ENCODE peak calls at places on chromosomes 2 and 18, in four cellular contexts. U is endothelial cell of umbilical vein, Z is H54, B is stomach. F is an unnamed sample.

GRCh38 chr2:14587119-14587518 is 45.4 kb upstream of the LRATD1 start:
- DNase-seq in U (no peak), Z (peak; percentile 18), B (no peak), F (no peak)

GRCh38 chr18:12657849-12658829 is at the start of gene SPIRE1:
- DNase-seq in U (peak; percentile 72), Z (peak; percentile 69), B (peak; percentile 76), F (peak; percentile 28)

GRCh38 chr18:58526425-58527115 is 102.3 kb downstream of the ALPK2 start:
- DNase-seq in U (no peak), Z (no peak), B (no peak), F (no peak)

GRCh38 chr2:72990695-72991438 is 73.5 kb downstream of the EMX1 start:
- DNase-seq in U (no peak), Z (no peak), B (no peak), F (no peak)

GRCh38 chr2:118845005-118845842 is 2.2 kb downstream of the EN1 start:
- DNase-seq in U (no peak), Z (no peak), B (no peak), F (no peak)

GRCh38 chr2:109261906-109262631 is 133.1 kb downstream of the SH3RF3 start:
- DNase-seq in U (peak; percentile 83), Z (no peak), B (no peak), F (no peak)

GRCh38 chr2:113208995-113209868 is 35.5 kb downstream of the PSD4 start:
- DNase-seq in U (no peak), Z (no peak), B (no peak), F (no peak)

GRCh38 chr2:28539095-28539494 is 43.2 kb downstream of the PLB1 start:
- DNase-seq in U (peak; percentile 36), Z (no peak), B (no peak), F (no peak)

GRCh38 chr18:3293196-3293951 is 31.4 kb downstream of the MYL12B start:
- DNase-seq in U (no peak), Z (no peak), B (no peak), F (no peak)

GRCh38 chr18:3294435-3295080 is 32.6 kb downstream of the MYL12B start:
- DNase-seq in U (no peak), Z (no peak), B (no peak), F (no peak)

DNA sequence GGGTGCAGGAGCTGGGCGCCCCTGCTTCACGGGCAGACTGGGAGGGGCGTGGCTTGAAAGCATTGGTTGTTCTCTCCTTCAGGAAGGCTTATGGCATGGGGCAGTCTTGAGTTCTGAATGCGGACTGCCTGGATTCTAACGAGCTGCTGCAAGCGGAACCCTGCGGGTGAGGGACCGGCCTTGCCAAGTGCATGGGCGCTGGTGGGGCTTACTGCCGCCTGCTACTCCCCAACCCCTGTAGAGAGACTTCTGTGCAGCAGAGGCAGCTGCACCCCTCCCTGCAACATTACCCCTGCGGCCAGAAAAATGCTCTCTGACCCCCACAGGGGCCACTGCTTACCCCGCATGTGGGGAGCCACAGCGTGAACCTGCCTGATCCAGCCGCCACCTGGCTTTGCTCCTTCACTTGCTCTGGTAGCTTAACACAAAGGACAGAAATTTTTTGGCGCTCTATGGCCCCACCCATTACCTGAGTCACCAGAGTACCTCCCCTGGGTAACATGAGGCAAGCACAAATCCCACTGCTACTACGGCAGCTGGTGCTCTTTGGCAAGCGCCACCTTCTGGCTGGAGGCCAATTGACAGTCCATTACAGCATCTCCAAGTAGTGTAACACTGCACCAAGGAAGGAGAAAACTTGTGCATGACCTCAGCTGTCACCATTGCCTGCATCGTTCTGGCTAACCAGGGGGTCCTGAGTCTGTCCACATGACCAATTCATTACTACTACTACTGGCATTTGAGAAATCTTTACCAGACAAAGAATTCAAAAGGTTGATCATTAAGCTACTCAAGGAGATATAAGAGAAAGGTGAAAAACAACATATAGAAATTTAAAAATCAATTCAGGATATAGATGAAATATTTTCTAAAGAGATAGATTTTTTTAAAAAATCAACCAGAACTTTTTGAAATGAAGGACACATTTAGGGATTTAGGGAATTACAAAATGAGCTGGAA is 35.4 kb downstream of the MYL12B start:
- DNase-seq in U (peak; percentile 57), Z (no peak), B (peak; percentile 94), F (peak; percentile 92)
- TF ChIP-seq POLR2A in U (no peak), Z (no peak), B (no peak), F (no peak)

DNA sequence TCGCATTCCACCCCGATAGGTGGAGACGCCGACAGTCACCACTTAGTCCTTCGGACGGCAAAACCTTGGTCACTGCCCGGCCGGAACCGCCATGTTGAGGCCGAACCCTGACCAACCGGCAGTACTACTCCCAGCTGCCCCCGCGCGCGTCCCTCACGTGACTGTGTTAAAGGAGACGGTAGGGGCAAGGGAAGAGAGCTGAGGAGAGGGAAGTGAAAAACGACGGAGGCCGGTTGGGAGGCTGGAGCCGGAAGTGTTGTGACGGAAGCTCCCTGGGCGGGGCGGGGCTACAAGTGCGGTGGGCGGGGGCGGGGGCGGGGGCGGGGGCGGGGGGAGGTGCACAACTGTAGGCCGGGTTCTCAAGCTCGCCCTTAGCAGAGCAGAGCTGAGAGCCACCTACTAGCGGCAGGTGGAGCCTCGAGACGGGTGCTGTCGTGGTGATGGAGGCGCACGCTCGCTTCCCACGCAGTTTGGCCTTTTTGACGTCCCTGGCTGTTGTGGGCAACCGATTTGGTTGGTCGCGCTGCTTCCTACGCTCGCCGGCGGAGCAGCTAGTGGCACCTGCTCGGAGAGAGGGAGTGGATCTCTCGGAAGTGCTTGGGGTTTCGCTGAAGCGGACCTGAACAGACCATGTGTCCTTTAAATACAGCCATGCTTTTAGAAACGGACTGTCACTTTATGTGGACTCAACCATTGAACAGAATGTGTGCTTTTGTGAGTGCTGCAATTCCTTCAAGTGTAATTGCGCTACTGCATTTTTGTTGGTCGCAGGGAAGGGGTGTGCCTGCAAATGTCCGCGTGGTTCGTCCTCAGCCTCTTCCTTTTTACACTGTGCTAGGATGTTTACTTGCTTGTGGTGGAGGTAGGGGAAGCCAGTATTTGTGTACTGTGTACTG is at the start of gene TRAPPC8:
- DNase-seq in U (peak; percentile 98), Z (peak; percentile 79), B (peak; percentile 99), F (peak; percentile 98)
- TF ChIP-seq POLR2A in U (peak; percentile 84), Z (peak; percentile 86), B (no peak), F (no peak)

DNA sequence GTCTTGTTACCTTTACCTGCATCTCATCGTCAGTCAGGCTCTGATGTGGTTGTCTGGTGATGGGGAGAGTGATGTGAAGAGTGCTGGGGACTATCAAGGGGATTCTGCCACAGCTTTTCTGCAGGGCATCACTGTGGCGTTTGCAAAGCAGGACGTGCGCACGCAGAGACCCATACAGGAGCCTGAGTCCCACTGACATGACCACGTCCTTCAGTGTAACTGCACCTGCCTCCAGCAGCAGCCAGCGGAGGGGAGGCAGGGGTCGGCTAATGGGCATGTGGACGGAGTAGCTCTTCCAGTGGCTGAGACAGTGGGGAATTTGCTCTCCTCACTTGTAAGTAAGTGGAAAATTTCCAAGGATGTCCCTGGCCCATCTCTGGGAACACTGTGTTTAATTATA is 6.5 kb downstream of the ALKAL2 start:
- DNase-seq in U (no peak), Z (no peak), B (no peak), F (no peak)
- TF ChIP-seq POLR2A in U (no peak), Z (no peak), B (no peak), F (no peak)

GRCh38 chr2:101196220-101196661 is 45.1 kb upstream of the TBC1D8 start:
- DNase-seq in U (no peak), Z (no peak), B (no peak), F (no peak)
- TF ChIP-seq POLR2A in U (no peak), Z (no peak), B (no peak), F (no peak)

GRCh38 chr2:238203973-238204683 is 633 bp upstream of the ILKAP start:
- DNase-seq in U (no peak), Z (no peak), B (no peak), F (no peak)

GRCh38 chr2:238202326-238203103 is 980 bp downstream of the ILKAP start:
- DNase-seq in U (peak; percentile 39), Z (peak; percentile 41), B (no peak), F (no peak)

GRCh38 chr2:238207006-238207405 is 3.5 kb upstream of the ILKAP start:
- DNase-seq in U (no peak), Z (no peak), B (no peak), F (no peak)

GRCh38 chr2:238203104-238203972 is at the start of gene ILKAP:
- DNase-seq in U (peak; percentile 74), Z (peak; percentile 98), B (peak; percentile 93), F (peak; percentile 88)
- TF ChIP-seq POLR2A in U (peak; percentile 90), Z (peak; percentile 68), B (no peak), F (no peak)

GRCh38 chr2:218397502-218398436 is 1.9 kb upstream of the CTDSP1 start:
- DNase-seq in U (peak; percentile 57), Z (peak; percentile 76), B (peak; percentile 85), F (no peak)
- TF ChIP-seq POLR2A in U (peak; percentile 40), Z (no peak), B (no peak), F (peak; percentile 40)

F was measured in breast epithelium.